ENCODE peak calls at places on chromosome 2, in seven cellular contexts. One of them, this sample, is unnamed.

GRCh38 chr2:199111461-199111860 is 346.3 kb downstream of the SATB2 start:
- DNase-seq in M059J: no peak
- DNase-seq in hepatocyte: no peak
- DNase-seq in H1: no peak
- DNase-seq in activated gamma-delta T cell: no peak
- DNase-seq in mucosa of gallbladder: no peak
- DNase-seq in CD4-positive, CD25-positive, alpha-beta regulatory T cell: no peak
- DNase-seq in this sample: no peak

GRCh38 chr2:165863816-165864221 is 69.8 kb upstream of the GALNT3 start:
- DNase-seq in mucosa of gallbladder: no peak
- DNase-seq in CD4-positive, CD25-positive, alpha-beta regulatory T cell: peak
- DNase-seq in H1: no peak
- DNase-seq in M059J: no peak
- DNase-seq in activated gamma-delta T cell: no peak
- DNase-seq in hepatocyte: no peak
- DNase-seq in this sample: no peak

GRCh38 chr2:84132371-84132770 is 326.7 kb downstream of the SUCLG1 start:
- DNase-seq in M059J: no peak
- DNase-seq in CD4-positive, CD25-positive, alpha-beta regulatory T cell: no peak
- DNase-seq in hepatocyte: no peak
- DNase-seq in H1: no peak
- DNase-seq in mucosa of gallbladder: no peak
- DNase-seq in activated gamma-delta T cell: no peak
- DNase-seq in this sample: peak

GRCh38 chr2:118987886-118988285 is 45.9 kb downstream of the MARCO start:
- DNase-seq in H1: peak
- DNase-seq in M059J: no peak
- DNase-seq in activated gamma-delta T cell: no peak
- DNase-seq in CD4-positive, CD25-positive, alpha-beta regulatory T cell: no peak
- DNase-seq in hepatocyte: no peak
- DNase-seq in mucosa of gallbladder: peak
- DNase-seq in this sample: no peak

GRCh38 chr2:231926761-231927565 is 767 bp upstream of the NPPC start:
- DNase-seq in CD4-positive, CD25-positive, alpha-beta regulatory T cell: peak
- DNase-seq in activated gamma-delta T cell: no peak
- DNase-seq in mucosa of gallbladder: no peak
- DNase-seq in M059J: peak
- DNase-seq in H1: peak
- DNase-seq in hepatocyte: no peak
- DNase-seq in this sample: peak

GRCh38 chr2:196266351-196266750 is 95.0 kb upstream of the STK17B start:
- DNase-seq in H1: no peak
- DNase-seq in mucosa of gallbladder: no peak
- DNase-seq in CD4-positive, CD25-positive, alpha-beta regulatory T cell: no peak
- DNase-seq in activated gamma-delta T cell: no peak
- DNase-seq in M059J: no peak
- DNase-seq in hepatocyte: no peak
- DNase-seq in this sample: no peak

GRCh38 chr2:150464270-150464669 is 23.2 kb downstream of the RND3 start:
- DNase-seq in hepatocyte: no peak
- DNase-seq in M059J: no peak
- DNase-seq in activated gamma-delta T cell: no peak
- DNase-seq in mucosa of gallbladder: no peak
- DNase-seq in CD4-positive, CD25-positive, alpha-beta regulatory T cell: no peak
- DNase-seq in H1: no peak
- DNase-seq in this sample: no peak

GRCh38 chr2:161243312-161243711 is 64.9 kb upstream of the PSMD14 start:
- DNase-seq in CD4-positive, CD25-positive, alpha-beta regulatory T cell: peak
- DNase-seq in H1: no peak
- DNase-seq in mucosa of gallbladder: no peak
- DNase-seq in M059J: no peak
- DNase-seq in activated gamma-delta T cell: no peak
- DNase-seq in hepatocyte: no peak
- DNase-seq in this sample: no peak

GRCh38 chr2:44952143-44952805 is 10.8 kb downstream of the SIX3 start:
- DNase-seq in activated gamma-delta T cell: no peak
- DNase-seq in CD4-positive, CD25-positive, alpha-beta regulatory T cell: peak
- DNase-seq in hepatocyte: peak
- DNase-seq in mucosa of gallbladder: no peak
- DNase-seq in H1: peak
- DNase-seq in M059J: peak
- DNase-seq in this sample: peak

GRCh38 chr2:225104321-225104720 is 62.1 kb upstream of the DOCK10 start:
- DNase-seq in M059J: no peak
- DNase-seq in activated gamma-delta T cell: no peak
- DNase-seq in H1: no peak
- DNase-seq in CD4-positive, CD25-positive, alpha-beta regulatory T cell: no peak
- DNase-seq in mucosa of gallbladder: no peak
- DNase-seq in hepatocyte: no peak
- DNase-seq in this sample: no peak

GRCh38 chr2:236986524-236987330 is 99.0 kb upstream of the COPS8 start:
- DNase-seq in CD4-positive, CD25-positive, alpha-beta regulatory T cell: no peak
- DNase-seq in M059J: no peak
- DNase-seq in mucosa of gallbladder: no peak
- DNase-seq in hepatocyte: no peak
- DNase-seq in activated gamma-delta T cell: no peak
- DNase-seq in H1: no peak
- DNase-seq in this sample: no peak

GRCh38 chr2:172698041-172698863 is 37.4 kb upstream of the RAPGEF4 start:
- DNase-seq in CD4-positive, CD25-positive, alpha-beta regulatory T cell: peak
- DNase-seq in mucosa of gallbladder: no peak
- DNase-seq in M059J: peak
- DNase-seq in activated gamma-delta T cell: no peak
- DNase-seq in H1: no peak
- DNase-seq in hepatocyte: peak
- DNase-seq in this sample: no peak

GRCh38 chr2:174059875-174060226 is 94.7 kb upstream of the SP3 start:
- DNase-seq in H1: no peak
- DNase-seq in activated gamma-delta T cell: no peak
- DNase-seq in mucosa of gallbladder: no peak
- DNase-seq in hepatocyte: no peak
- DNase-seq in CD4-positive, CD25-positive, alpha-beta regulatory T cell: no peak
- DNase-seq in M059J: peak
- DNase-seq in this sample: no peak

GRCh38 chr2:232147440-232148077 is 186.0 kb downstream of the DIS3L2 start:
- DNase-seq in M059J: no peak
- DNase-seq in H1: no peak
- DNase-seq in activated gamma-delta T cell: no peak
- DNase-seq in mucosa of gallbladder: no peak
- DNase-seq in CD4-positive, CD25-positive, alpha-beta regulatory T cell: no peak
- DNase-seq in hepatocyte: no peak
- DNase-seq in this sample: no peak

GRCh38 chr2:197219636-197220035 is 90.9 kb downstream of the ANKRD44 start:
- DNase-seq in mucosa of gallbladder: no peak
- DNase-seq in H1: no peak
- DNase-seq in hepatocyte: no peak
- DNase-seq in activated gamma-delta T cell: no peak
- DNase-seq in CD4-positive, CD25-positive, alpha-beta regulatory T cell: no peak
- DNase-seq in M059J: no peak
- DNase-seq in this sample: no peak